ENCODE peak calls at places on chromosomes 13 and 19, in seven cellular contexts. A, M, I, U, B, V and S are unnamed samples.

GRCh38 chr13:113917096-113917495 is 53.2 kb upstream of the GAS6 start:
- DNase-seq in A (no peak), V (peak), M (no peak), B (no peak), U (no peak), I (no peak), S (peak)

GRCh38 chr19:7860902-7861618 is 13.1 kb downstream of the PRR36 start:
- DNase-seq in B (no peak), I (no peak), V (no peak), M (no peak), U (no peak), A (no peak), S (no peak)

GRCh38 chr13:98202026-98202425 is 25.0 kb upstream of the RNF113B start:
- DNase-seq in M (no peak), I (no peak), A (no peak), U (no peak), V (no peak), B (peak), S (no peak)

GRCh38 chr19:8221161-8221560 is 12.0 kb downstream of the CERS4 start:
- DNase-seq in V (peak), B (no peak), U (no peak), M (no peak), A (no peak), I (no peak), S (no peak)

GRCh38 chr19:58330458-58330857 is 3.7 kb downstream of the ZSCAN22 start:
- DNase-seq in V (no peak), U (no peak), A (no peak), B (no peak), I (peak), M (no peak), S (no peak)

GRCh38 chr13:107111248-107111647 is 543.3 kb upstream of the ARGLU1 start:
- DNase-seq in A (no peak), U (no peak), M (no peak), I (no peak), B (no peak), V (no peak), S (no peak)

GRCh38 chr13:104385409-104385808 is 1319.2 kb upstream of the SLC10A2 start:
- DNase-seq in V (no peak), M (no peak), B (no peak), U (no peak), A (no peak), I (peak), S (no peak)

GRCh38 chr19:49809155-49809986 is 3.7 kb downstream of the FUZ start:
- DNase-seq in V (peak), M (no peak), I (no peak), B (peak), U (peak), A (no peak), S (no peak)

GRCh38 chr19:3914199-3914598 is 18.7 kb upstream of the NMRK2 start:
- DNase-seq in B (no peak), A (no peak), I (no peak), M (no peak), U (no peak), V (no peak), S (no peak)

GRCh38 chr13:91805605-91806004 is 407.2 kb downstream of the GPC5 start:
- DNase-seq in I (no peak), U (peak), A (no peak), B (no peak), M (no peak), V (no peak), S (no peak)

GRCh38 chr19:4066176-4066606 is 508 bp downstream of the ZBTB7A start:
- DNase-seq in U (no peak), I (no peak), A (no peak), B (no peak), M (no peak), V (peak), S (no peak)

GRCh38 chr19:7898967-7899366 is 4.7 kb upstream of the MAP2K7 start:
- DNase-seq in I (no peak), A (no peak), V (no peak), B (no peak), U (no peak), M (no peak), S (no peak)

GRCh38 chr19:7783991-7784421 is 21.0 kb downstream of the CLEC4M start:
- DNase-seq in V (peak), B (no peak), A (no peak), I (peak), M (no peak), U (no peak), S (no peak)

GRCh38 chr13:102318233-102318632 is 83.6 kb downstream of the FGF14 start:
- DNase-seq in A (no peak), B (no peak), I (no peak), M (no peak), U (no peak), V (no peak), S (no peak)

GRCh38 chr19:50777830-50778303 is 7.6 kb downstream of the GPR32 start:
- DNase-seq in V (no peak), I (peak), M (no peak), B (peak), A (no peak), U (peak), S (no peak)

GRCh38 chr13:95039415-95039814 is 261.8 kb downstream of the ABCC4 start:
- DNase-seq in M (no peak), B (no peak), U (no peak), V (no peak), I (peak), A (no peak), S (no peak)

GRCh38 chr13:42696191-42696590 is 85.2 kb upstream of the FAM216B start:
- DNase-seq in M (no peak), V (no peak), B (no peak), A (no peak), I (peak), U (no peak), S (no peak)

GRCh38 chr19:42443944-42444398 is 1.2 kb upstream of the CXCL17 start:
- DNase-seq in M (no peak), I (no peak), B (no peak), U (no peak), V (no peak), A (no peak), S (no peak)

DNA sequence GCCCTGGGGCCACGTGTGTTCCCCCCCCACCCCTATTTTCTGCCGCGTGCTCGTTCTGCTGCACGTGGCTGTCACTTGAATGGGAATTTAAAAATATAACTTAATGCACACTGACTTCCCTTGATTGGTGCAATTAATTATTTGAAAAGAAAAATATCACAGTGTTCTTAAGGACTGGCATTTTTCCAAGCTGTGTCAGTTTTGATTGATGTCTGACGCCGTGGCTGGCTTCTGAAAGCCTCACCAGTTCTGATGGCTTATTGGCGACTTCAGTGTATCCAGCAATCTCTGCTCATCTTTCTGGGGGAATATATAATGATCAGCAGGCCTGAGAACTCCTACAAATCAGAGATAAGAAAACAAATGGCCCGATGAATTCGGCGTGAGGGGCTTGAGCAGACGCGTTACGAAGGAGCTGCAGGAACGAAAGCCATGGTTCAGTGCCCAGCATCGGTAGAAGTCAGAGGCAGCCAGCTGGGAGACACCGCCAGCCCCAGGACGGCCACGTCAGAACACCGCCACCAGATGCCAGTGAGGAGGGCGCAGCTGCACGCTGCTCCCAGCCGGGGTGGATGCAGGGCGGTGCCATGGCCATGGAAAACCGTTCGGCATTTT is 111.2 kb downstream of the KDM4B start:
- DNase-seq in U (peak), V (no peak), I (no peak), M (no peak), B (no peak), A (no peak), S (no peak)
- TF ChIP-seq CTCF in U (no peak), V (no peak), I (no peak), M (no peak), B (no peak), A (no peak), S (no peak)

DNA sequence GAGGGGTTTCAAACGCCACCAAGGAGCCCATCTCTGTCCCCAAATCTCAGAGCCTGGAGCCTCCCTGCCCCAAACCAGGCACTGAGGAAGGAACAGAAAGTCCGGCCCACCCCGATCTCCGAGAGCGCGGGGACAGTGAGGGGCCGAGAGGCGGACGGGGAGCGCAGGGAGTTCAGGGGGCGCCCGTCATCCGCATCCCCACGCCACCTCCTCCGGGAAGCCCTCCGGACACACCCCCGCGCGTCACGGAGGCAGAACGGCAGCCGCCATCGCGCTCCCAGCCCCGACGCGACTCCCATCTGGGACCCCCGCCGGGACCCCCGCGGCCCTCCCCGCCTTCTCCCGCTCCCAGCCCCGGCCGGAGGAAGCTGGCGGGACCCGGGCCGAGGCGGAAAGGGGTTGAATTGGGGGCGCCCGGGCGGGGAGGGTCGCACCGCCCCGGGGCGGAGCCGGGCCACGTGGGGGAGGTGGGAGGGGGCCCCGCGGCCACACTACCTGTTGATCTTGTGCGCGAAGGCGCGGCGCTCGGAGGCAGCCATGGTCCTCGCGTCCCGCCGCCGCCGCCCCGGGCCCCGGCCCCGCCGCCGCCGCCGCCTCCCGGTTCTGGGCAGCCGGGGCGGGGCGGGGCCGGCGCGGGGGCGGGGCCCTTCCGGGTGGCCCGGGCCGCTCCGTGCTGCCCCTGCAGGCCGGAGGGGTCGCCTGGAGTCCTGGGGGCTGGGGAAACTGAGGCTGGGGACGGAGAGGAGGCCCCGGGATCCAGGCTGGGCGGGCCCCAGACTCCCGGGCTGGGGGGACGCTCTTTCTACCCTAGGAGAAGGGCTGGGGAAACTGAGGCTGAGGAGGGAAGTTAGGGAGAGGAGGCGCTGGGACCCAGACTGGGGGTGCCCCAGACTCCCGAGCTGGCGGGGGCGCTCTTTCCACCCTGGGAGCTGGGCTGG is at the start of gene DOCK6:
- DNase-seq in A (no peak), I (no peak), B (peak), U (peak), M (no peak), V (no peak), S (no peak)
- TF ChIP-seq CTCF in A (peak), I (no peak), B (peak), U (peak), M (peak), V (no peak), S (peak)

DNA sequence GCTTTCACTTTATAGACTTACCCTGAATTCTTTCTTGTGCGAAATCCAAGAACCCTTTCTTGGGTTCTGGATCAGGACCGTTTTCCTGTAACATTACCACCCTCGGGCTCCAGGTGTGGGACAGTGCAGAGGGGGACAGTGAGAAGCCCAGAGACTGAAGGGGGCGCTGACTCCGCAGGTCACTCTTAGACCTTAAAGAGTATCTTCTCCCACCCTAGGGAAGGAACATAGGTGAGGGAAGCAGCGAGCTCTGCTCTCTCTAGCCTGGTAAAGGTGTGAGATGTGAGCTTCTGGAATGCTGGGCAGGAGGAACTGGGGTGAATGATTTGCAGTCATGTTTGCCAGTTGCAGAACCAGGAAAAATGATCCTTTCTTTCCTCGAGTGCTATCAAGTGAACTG is 80.8 kb upstream of the ZNF507 start:
- DNase-seq in A (no peak), B (no peak), V (no peak), U (no peak), I (no peak), M (no peak), S (no peak)
- TF ChIP-seq CTCF in A (no peak), B (no peak), V (no peak), U (no peak), I (no peak), M (no peak), S (no peak)

DNA sequence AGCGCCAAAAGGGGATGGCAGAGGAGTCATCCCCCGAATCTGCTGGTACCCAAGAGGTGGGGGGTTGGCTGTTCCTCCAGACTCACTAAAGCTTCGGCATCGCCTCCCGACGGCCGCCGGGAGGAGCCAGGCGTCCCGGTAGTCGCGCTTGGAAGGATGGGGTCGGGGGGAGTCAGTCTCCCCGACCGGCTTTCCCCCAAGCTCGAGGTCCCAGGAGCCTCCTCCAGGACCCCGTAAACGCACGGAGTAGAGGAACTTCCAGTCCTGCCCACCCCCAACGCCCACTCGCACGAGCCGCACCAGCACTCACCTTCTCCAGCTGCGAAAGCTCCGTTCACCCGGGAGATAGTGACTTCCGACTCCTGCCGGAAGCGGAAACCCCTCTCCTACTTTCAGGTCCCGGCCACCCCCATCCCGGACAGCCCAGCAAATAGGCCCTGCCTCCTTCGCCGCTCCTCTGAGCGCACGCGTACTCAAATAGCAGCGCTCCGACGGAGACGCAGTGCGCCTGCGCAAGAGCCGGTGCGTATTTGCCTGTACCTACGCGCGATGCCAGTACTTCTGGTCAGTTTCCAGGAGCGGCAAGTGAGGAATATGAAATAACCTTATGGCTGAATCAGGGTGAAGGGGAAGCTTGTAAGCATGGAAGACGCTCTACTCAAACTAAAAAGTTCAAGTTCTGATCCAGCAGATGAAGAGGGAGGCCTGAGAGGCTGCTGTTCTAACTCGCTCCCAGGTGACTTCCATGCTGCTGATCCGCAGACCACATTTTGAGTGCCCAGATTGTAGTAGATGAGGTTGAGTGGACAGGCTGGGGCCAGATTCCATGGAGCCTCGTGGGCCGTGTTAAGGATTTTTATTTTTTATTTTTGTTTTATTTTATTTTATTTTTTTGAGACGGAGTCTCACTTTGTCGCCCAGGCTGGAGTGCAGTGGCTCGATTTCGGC is at the start of gene ELOF1:
- DNase-seq in U (peak), B (peak), I (peak), M (peak), A (peak), V (peak), S (peak)
- TF ChIP-seq CTCF in U (peak), B (no peak), I (peak), M (peak), A (peak), V (no peak), S (peak)

DNA sequence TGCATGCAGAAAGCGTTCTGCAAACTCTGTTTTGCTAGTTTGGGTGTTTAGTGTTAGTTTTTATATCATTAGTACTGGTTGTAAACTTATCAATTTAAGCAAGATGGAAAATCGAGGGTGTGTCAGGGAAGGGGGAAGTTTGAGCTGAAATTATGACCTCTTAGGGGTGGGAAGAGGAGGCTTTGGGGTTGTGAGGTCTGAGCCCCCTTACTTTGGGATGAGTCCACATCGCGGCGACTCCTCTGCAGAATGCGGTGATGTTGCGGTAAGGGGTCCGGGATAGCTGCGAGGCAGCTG is 745 bp upstream of the NDUFS7 start:
- DNase-seq in B (no peak), A (no peak), I (no peak), M (no peak), U (no peak), V (no peak), S (no peak)
- TF ChIP-seq CTCF in B (no peak), A (no peak), I (no peak), M (no peak), U (no peak), V (no peak), S (no peak)

GRCh38 chr13:33109801-33110200 is 93.6 kb downstream of the KL start:
- DNase-seq in A (no peak), B (no peak), M (no peak), V (no peak), U (peak), I (peak), S (no peak)
- TF ChIP-seq CTCF in A (no peak), B (peak), M (peak), V (no peak), U (peak), I (peak), S (no peak)

DNA sequence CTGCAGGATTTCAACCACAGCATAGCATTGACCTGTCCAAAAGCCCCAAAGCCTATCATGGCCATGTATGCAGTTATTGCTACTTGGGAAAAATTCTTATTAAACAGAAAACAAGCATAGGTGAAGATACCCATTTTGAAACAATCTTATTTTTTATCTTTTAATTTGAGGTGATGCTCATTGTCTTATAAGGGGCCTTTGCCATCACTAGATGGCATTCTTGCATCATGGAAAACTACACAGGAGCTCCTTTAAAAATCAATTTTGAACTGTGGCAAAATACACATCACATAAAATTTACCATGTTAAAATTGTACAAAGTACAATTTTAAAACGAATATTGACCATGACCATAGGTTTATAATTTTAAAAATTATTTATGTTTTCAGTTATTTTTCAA is 38.9 kb upstream of the ZNF835 start:
- DNase-seq in I (no peak), U (no peak), M (no peak), V (no peak), B (no peak), A (no peak), S (no peak)
- TF ChIP-seq CTCF in I (no peak), U (no peak), M (no peak), V (no peak), B (no peak), A (no peak), S (no peak)

GRCh38 chr13:46934749-46935148 is 37.9 kb upstream of the HTR2A start:
- DNase-seq in B (no peak), I (peak), U (no peak), M (no peak), A (no peak), V (no peak), S (no peak)

DNA sequence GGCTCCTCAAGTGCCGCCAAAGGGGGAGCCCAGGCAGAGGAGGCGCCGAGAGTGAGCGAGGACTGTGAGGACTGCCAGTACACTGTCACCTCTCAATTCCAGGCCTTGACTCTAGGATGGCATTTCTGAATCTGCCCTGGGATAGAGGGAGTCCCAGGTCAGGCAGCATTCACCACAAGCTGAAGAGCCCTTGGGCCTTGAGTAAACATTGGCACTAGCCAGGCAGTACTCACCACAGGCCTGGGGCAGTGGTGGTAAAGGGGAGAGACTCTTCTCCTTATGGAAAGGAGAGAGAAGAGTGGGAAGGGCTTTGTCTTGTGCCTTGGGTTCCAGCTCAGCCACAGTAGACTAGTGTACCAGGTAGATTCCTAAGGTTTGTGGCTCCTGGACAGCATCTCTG is 39.7 kb upstream of the HTR2A start:
- DNase-seq in I (no peak), B (no peak), A (no peak), V (no peak), U (no peak), M (no peak), S (no peak)
- TF ChIP-seq CTCF in I (no peak), B (no peak), A (no peak), V (no peak), U (no peak), M (no peak), S (no peak)